ENCODE peak calls at places on chromosome 11, in four cellular contexts. One of them, this sample, is unnamed.

GRCh38 chr11:95085117-95085825 is 4.4 kb upstream of the ENDOD1 start:
- DNase-seq in mesendoderm: no peak
- DNase-seq in neuronal stem cell: no peak
- DNase-seq in IMR-90: no peak
- DNase-seq in this sample: no peak

GRCh38 chr11:120547871-120548681 is 36.5 kb downstream of the GRIK4 start:
- DNase-seq in neuronal stem cell: no peak
- DNase-seq in mesendoderm: peak; percentile 59
- DNase-seq in IMR-90: peak; percentile 98
- DNase-seq in this sample: peak; percentile 99

GRCh38 chr11:113540416-113541330 is 65.5 kb upstream of the DRD2 start:
- DNase-seq in neuronal stem cell: no peak
- DNase-seq in mesendoderm: peak; percentile 36
- DNase-seq in IMR-90: no peak
- DNase-seq in this sample: no peak

GRCh38 chr11:119109843-119110242 is 2.7 kb downstream of the C2CD2L start:
- DNase-seq in mesendoderm: no peak
- DNase-seq in neuronal stem cell: no peak
- DNase-seq in IMR-90: no peak
- DNase-seq in this sample: no peak

GRCh38 chr11:942853-943252 is 17.2 kb downstream of the AP2A2 start:
- DNase-seq in mesendoderm: no peak
- DNase-seq in IMR-90: peak; percentile 71
- DNase-seq in neuronal stem cell: no peak
- DNase-seq in this sample: peak; percentile 28

GRCh38 chr11:123535401-123535800 is 105.3 kb downstream of the GRAMD1B start:
- DNase-seq in neuronal stem cell: no peak
- DNase-seq in IMR-90: no peak
- DNase-seq in mesendoderm: no peak
- DNase-seq in this sample: no peak

GRCh38 chr11:117411736-117412135 is 84.1 kb downstream of the CEP164 start:
- DNase-seq in mesendoderm: no peak
- DNase-seq in IMR-90: no peak
- DNase-seq in neuronal stem cell: no peak
- DNase-seq in this sample: no peak

GRCh38 chr11:859394-860131 is 16.9 kb downstream of the TSPAN4 start:
- DNase-seq in mesendoderm: no peak
- DNase-seq in neuronal stem cell: no peak
- DNase-seq in IMR-90: peak; percentile 85
- DNase-seq in this sample: peak; percentile 68

GRCh38 chr11:23124996-23125395 is 264.7 kb upstream of the CCDC179 start:
- DNase-seq in mesendoderm: no peak
- DNase-seq in IMR-90: no peak
- DNase-seq in neuronal stem cell: no peak
- DNase-seq in this sample: peak; percentile 54

GRCh38 chr11:27934830-27935145 is 173.2 kb downstream of the KIF18A start:
- DNase-seq in IMR-90: peak; percentile 98
- DNase-seq in neuronal stem cell: no peak
- DNase-seq in mesendoderm: peak; percentile 89
- DNase-seq in this sample: peak; percentile 97

GRCh38 chr11:107018902-107019493 is 722 bp upstream of the GUCY1A2 start:
- DNase-seq in neuronal stem cell: peak; percentile 71
- DNase-seq in IMR-90: peak; percentile 61
- DNase-seq in mesendoderm: peak; percentile 91
- DNase-seq in this sample: peak; percentile 87

GRCh38 chr11:74031310-74031676 is 22.4 kb upstream of the UCP3 start:
- DNase-seq in mesendoderm: no peak
- DNase-seq in IMR-90: no peak
- DNase-seq in neuronal stem cell: no peak
- DNase-seq in this sample: no peak

GRCh38 chr11:15526032-15526431 is 411.3 kb downstream of the INSC start:
- DNase-seq in IMR-90: no peak
- DNase-seq in neuronal stem cell: no peak
- DNase-seq in mesendoderm: no peak
- DNase-seq in this sample: no peak

GRCh38 chr11:45924036-45924915 is 1.8 kb downstream of the LARGE2 start:
- DNase-seq in IMR-90: no peak
- DNase-seq in neuronal stem cell: no peak
- DNase-seq in mesendoderm: no peak
- DNase-seq in this sample: no peak

GRCh38 chr11:1838077-1838425 is 730 bp upstream of the TNNI2 start:
- DNase-seq in neuronal stem cell: no peak
- DNase-seq in mesendoderm: no peak
- DNase-seq in IMR-90: no peak
- DNase-seq in this sample: no peak

GRCh38 chr11:19881185-19881584 is 168.5 kb downstream of the NAV2 start:
- DNase-seq in IMR-90: no peak
- DNase-seq in mesendoderm: no peak
- DNase-seq in neuronal stem cell: no peak
- DNase-seq in this sample: no peak

GRCh38 chr11:64245797-64246623 is 733 bp downstream of the PPP1R14B start:
- DNase-seq in mesendoderm: peak; percentile 91
- DNase-seq in neuronal stem cell: no peak
- DNase-seq in IMR-90: peak; percentile 91
- DNase-seq in this sample: peak; percentile 93
- H3K23ac ChIP-seq in mesendoderm: peak overlapping the region; percentile 75
- H3K23ac ChIP-seq in neuronal stem cell: peak overlapping the region; percentile 96
- H3K23ac ChIP-seq in IMR-90: peak overlapping the region; percentile 96
- H3K23ac ChIP-seq in this sample: peak overlapping the region; percentile 90

GRCh38 chr11:130436171-130436570 is 7.8 kb upstream of the ADAMTS8 start:
- DNase-seq in neuronal stem cell: no peak
- DNase-seq in mesendoderm: no peak
- DNase-seq in IMR-90: no peak
- DNase-seq in this sample: no peak
- H2AK5ac ChIP-seq in neuronal stem cell: no peak overlapping the region
- H2AK5ac ChIP-seq in mesendoderm: no peak overlapping the region
- H2AK5ac ChIP-seq in IMR-90: peak overlapping the region; percentile 81
- H2AK5ac ChIP-seq in this sample: no peak overlapping the region

DNA sequence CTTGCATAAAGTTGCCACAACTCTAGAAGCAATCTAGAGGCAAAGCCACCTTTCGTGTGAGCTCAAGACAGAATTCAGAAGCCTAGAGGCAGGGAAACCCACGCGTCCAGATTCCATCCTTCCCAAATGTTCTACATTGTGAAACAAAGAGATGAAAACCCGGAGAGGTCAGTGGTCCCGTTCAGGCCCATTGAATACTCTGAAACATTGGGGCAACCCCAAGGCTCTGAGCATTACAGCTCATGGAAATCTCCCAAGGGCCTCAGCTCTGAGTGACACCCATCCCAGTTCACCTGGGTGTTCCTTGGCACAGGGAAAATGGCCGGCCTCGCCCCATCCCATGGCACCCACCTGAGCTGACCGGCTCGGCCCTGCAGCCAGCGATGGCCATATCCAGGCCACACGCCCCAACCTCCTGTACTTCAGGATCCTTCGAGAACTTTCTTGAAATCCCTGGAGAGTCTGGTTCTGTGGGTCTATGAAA is 128.6 kb upstream of the FGF3 start:
- DNase-seq in IMR-90: no peak
- DNase-seq in mesendoderm: no peak
- DNase-seq in neuronal stem cell: no peak
- DNase-seq in this sample: no peak
- H3K18ac ChIP-seq in IMR-90: no peak overlapping the region
- H3K18ac ChIP-seq in mesendoderm: no peak overlapping the region
- H3K18ac ChIP-seq in neuronal stem cell: no peak overlapping the region
- H3K18ac ChIP-seq in this sample: no peak overlapping the region

GRCh38 chr11:75350743-75351540 is 519 bp downstream of the ARRB1 start:
- DNase-seq in mesendoderm: peak; percentile 79
- DNase-seq in neuronal stem cell: no peak
- DNase-seq in IMR-90: peak; percentile 46
- DNase-seq in this sample: peak; percentile 64
- H3K23ac ChIP-seq in mesendoderm: peak overlapping the region; percentile 99
- H3K23ac ChIP-seq in neuronal stem cell: peak overlapping the region; percentile 76
- H3K23ac ChIP-seq in IMR-90: peak overlapping the region; percentile 95
- H3K23ac ChIP-seq in this sample: no peak overlapping the region

GRCh38 chr11:3859373-3859881 is 4.0 kb downstream of the STIM1 start:
- DNase-seq in IMR-90: no peak
- DNase-seq in mesendoderm: peak; percentile 25
- DNase-seq in neuronal stem cell: no peak
- DNase-seq in this sample: no peak
- H2AK5ac ChIP-seq in IMR-90: no peak overlapping the region
- H2AK5ac ChIP-seq in mesendoderm: no peak overlapping the region
- H2AK5ac ChIP-seq in neuronal stem cell: no peak overlapping the region
- H2AK5ac ChIP-seq in this sample: peak overlapping the region; percentile 12

GRCh38 chr11:63609971-63610580 is 4.2 kb downstream of the PLAAT3 start:
- DNase-seq in mesendoderm: no peak
- DNase-seq in IMR-90: no peak
- DNase-seq in neuronal stem cell: no peak
- DNase-seq in this sample: no peak
- H3K18ac ChIP-seq in mesendoderm: no peak overlapping the region
- H3K18ac ChIP-seq in IMR-90: no peak overlapping the region
- H3K18ac ChIP-seq in neuronal stem cell: no peak overlapping the region
- H3K18ac ChIP-seq in this sample: no peak overlapping the region

DNA sequence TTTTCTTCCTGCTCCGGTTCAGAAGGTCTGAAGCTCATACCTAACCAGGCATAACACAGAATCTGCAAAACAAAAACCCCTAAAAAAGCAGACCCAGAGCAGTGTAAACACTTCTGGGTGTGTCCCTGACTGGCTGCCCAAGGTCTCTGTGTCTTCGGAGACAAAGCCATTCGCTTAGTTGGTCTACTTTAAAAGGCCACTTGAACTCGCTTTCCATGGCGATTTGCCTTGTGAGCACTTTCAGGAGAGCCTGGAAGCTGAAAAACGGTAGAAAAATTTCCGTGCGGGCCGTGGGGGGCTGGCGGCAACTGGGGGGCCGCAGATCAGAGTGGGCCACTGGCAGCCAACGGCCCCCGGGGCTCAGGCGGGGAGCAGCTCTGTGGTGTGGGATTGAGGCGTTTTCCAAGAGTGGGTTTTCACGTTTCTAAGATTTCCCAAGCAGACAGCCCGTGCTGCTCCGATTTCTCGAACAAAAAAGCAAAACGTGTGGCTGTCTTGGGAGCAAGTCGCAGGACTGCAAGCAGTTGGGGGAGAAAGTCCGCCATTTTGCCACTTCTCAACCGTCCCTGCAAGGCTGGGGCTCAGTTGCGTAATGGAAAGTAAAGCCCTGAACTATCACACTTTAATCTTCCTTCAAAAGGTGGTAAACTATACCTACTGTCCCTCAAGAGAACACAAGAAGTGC is 661 bp upstream of the MALAT1 start:
- DNase-seq in IMR-90: peak; percentile 68
- DNase-seq in mesendoderm: peak; percentile 70
- DNase-seq in neuronal stem cell: no peak
- DNase-seq in this sample: peak; percentile 82
- H3K23ac ChIP-seq in IMR-90: peak overlapping the region; percentile 100
- H3K23ac ChIP-seq in mesendoderm: peak overlapping the region; percentile 29
- H3K23ac ChIP-seq in neuronal stem cell: no peak overlapping the region
- H3K23ac ChIP-seq in this sample: peak overlapping the region; percentile 21

GRCh38 chr11:103744496-103745153 is 291.8 kb upstream of the DDI1 start:
- DNase-seq in neuronal stem cell: no peak
- DNase-seq in IMR-90: no peak
- DNase-seq in mesendoderm: no peak
- DNase-seq in this sample: no peak

GRCh38 chr11:103749158-103749557 is 287.3 kb upstream of the DDI1 start:
- DNase-seq in mesendoderm: no peak
- DNase-seq in neuronal stem cell: no peak
- DNase-seq in IMR-90: peak; percentile 9
- DNase-seq in this sample: no peak
- H2AK5ac ChIP-seq in mesendoderm: no peak overlapping the region
- H2AK5ac ChIP-seq in neuronal stem cell: no peak overlapping the region
- H2AK5ac ChIP-seq in IMR-90: no peak overlapping the region
- H2AK5ac ChIP-seq in this sample: no peak overlapping the region

GRCh38 chr11:111603633-111604130 is 1.4 kb downstream of the SIK2 start:
- DNase-seq in mesendoderm: no peak
- DNase-seq in neuronal stem cell: no peak
- DNase-seq in IMR-90: no peak
- DNase-seq in this sample: peak; percentile 35

GRCh38 chr11:111602865-111603632 is 800 bp downstream of the SIK2 start:
- DNase-seq in IMR-90: peak; percentile 43
- DNase-seq in mesendoderm: peak; percentile 60
- DNase-seq in neuronal stem cell: peak; percentile 46
- DNase-seq in this sample: peak; percentile 64

GRCh38 chr11:111601636-111601978 is 642 bp upstream of the SIK2 start:
- DNase-seq in neuronal stem cell: peak; percentile 4
- DNase-seq in mesendoderm: no peak
- DNase-seq in IMR-90: no peak
- DNase-seq in this sample: no peak

GRCh38 chr11:111604392-111605009 is 2.3 kb downstream of the SIK2 start:
- DNase-seq in neuronal stem cell: peak; percentile 40
- DNase-seq in mesendoderm: peak; percentile 67
- DNase-seq in IMR-90: peak; percentile 45
- DNase-seq in this sample: peak; percentile 67

GRCh38 chr11:111601979-111602864 is at the start of gene SIK2:
- DNase-seq in neuronal stem cell: peak; percentile 94
- DNase-seq in mesendoderm: peak; percentile 98
- DNase-seq in IMR-90: peak; percentile 94
- DNase-seq in this sample: peak; percentile 95
- H3K18ac ChIP-seq in neuronal stem cell: peak within 1 kb of the TSS; percentile 99
- H3K18ac ChIP-seq in mesendoderm: peak within 1 kb of the TSS; percentile 81
- H3K18ac ChIP-seq in IMR-90: peak within 1 kb of the TSS; percentile 62
- H3K18ac ChIP-seq in this sample: peak within 1 kb of the TSS; percentile 100

GRCh38 chr11:34309970-34310369 is 47.8 kb downstream of the ABTB2 start:
- DNase-seq in IMR-90: no peak
- DNase-seq in mesendoderm: peak; percentile 89
- DNase-seq in neuronal stem cell: no peak
- DNase-seq in this sample: no peak

GRCh38 chr11:34305780-34306179 is 52.0 kb downstream of the ABTB2 start:
- DNase-seq in neuronal stem cell: no peak
- DNase-seq in mesendoderm: no peak
- DNase-seq in IMR-90: no peak
- DNase-seq in this sample: no peak

GRCh38 chr11:34308049-34308692 is 49.6 kb downstream of the ABTB2 start:
- DNase-seq in neuronal stem cell: no peak
- DNase-seq in mesendoderm: peak; percentile 29
- DNase-seq in IMR-90: peak; percentile 34
- DNase-seq in this sample: no peak

GRCh38 chr11:34311126-34311525 is 46.7 kb downstream of the ABTB2 start:
- DNase-seq in mesendoderm: no peak
- DNase-seq in IMR-90: no peak
- DNase-seq in neuronal stem cell: no peak
- DNase-seq in this sample: no peak

DNA sequence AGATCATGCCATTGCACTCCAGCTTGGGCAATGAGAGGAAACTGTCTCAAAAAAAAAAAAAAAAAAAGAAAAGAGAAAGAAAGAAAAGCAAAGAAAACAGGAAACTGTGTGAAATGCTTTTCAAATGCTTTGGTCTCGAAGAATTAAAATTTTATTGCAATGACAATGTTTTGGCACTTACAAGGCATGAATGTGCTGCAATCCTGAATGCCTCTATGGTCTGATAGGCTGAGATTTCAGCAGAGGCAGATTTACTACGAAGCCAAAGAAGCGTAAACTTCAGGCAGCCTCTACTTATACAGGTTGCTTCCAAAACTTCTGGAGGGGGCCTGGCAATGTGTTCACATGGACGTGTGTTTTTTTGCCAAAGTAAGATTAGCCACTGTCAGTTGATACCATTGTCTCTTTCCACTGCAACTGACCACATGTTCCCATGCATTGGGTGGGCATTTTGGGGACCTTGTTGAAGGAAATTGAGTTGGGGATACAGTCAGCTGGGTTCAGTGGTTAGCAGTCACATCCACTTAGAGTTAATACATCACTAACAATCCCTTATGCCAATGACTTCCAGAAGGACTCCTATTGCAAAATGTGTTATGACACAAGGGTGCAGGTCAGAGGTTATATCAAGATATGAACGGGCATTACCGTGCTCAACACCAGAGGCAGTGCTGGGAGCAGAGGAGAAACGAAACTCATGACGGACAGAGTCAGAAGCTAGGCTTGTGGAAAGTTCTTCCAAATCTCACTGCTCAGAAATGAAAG is 48.8 kb downstream of the ABTB2 start:
- DNase-seq in IMR-90: no peak
- DNase-seq in neuronal stem cell: no peak
- DNase-seq in mesendoderm: no peak
- DNase-seq in this sample: no peak
- H3K23ac ChIP-seq in IMR-90: no peak overlapping the region
- H3K23ac ChIP-seq in neuronal stem cell: no peak overlapping the region
- H3K23ac ChIP-seq in mesendoderm: peak overlapping the region; percentile 91
- H3K23ac ChIP-seq in this sample: no peak overlapping the region